ENCODE peak calls at places on chromosome 7, in nine cellular contexts. A is gastrocnemius medialis, D is colonic mucosa, X is esophagus squamous epithelium, W is MM.1S, V is fibroblast of mammary gland, I is neural progenitor cell, B is breast epithelium, U is choroid plexus epithelial cell. K is an unnamed sample.

GRCh38 chr7:30412810-30413504 is 65.6 kb downstream of the NOD1 start:
- DNase-seq in A (no peak), D (no peak), X (no peak), W (peak; percentile 40), V (peak; percentile 88), I (peak; percentile 91), B (peak; percentile 39), U (peak; percentile 91), K (peak; percentile 49)

GRCh38 chr7:30251708-30252329 is 32.6 kb upstream of the ZNRF2 start:
- DNase-seq in A (no peak), D (no peak), X (no peak), W (no peak), V (peak; percentile 14), I (peak; percentile 23), B (no peak), U (peak; percentile 12), K (no peak)

GRCh38 chr7:4667776-4668509 is 14.2 kb upstream of the FOXK1 start:
- DNase-seq in A (no peak), D (no peak), X (no peak), W (no peak), V (peak; percentile 90), I (no peak), B (no peak), U (peak; percentile 93), K (no peak)

GRCh38 chr7:151774951-151775350 is 102.0 kb downstream of the PRKAG2 start:
- DNase-seq in A (no peak), D (no peak), X (no peak), W (no peak), V (no peak), I (no peak), B (no peak), U (no peak), K (no peak)

GRCh38 chr7:105454921-105455320 is 66.2 kb upstream of the SRPK2 start:
- DNase-seq in A (no peak), D (no peak), X (no peak), W (no peak), V (peak; percentile 31), I (no peak), B (no peak), U (peak; percentile 35), K (no peak)

GRCh38 chr7:37028909-37029440 is 304.7 kb upstream of the AOAH start:
- DNase-seq in A (no peak), D (no peak), X (no peak), W (no peak), V (no peak), I (no peak), B (no peak), U (no peak), K (no peak)

GRCh38 chr7:129480674-129481363 is 21.5 kb upstream of the SMKR1 start:
- DNase-seq in A (no peak), D (no peak), X (no peak), W (peak; percentile 4), V (no peak), I (no peak), B (no peak), U (no peak), K (no peak)

GRCh38 chr7:5598261-5598761 is 174.7 kb upstream of the TNRC18 start:
- DNase-seq in A (no peak), D (no peak), X (no peak), W (no peak), V (peak; percentile 47), I (peak; percentile 77), B (no peak), U (no peak), K (no peak)

GRCh38 chr7:7665031-7665430 is 24.5 kb downstream of the UMAD1 start:
- DNase-seq in A (no peak), D (no peak), X (no peak), W (no peak), V (no peak), I (no peak), B (no peak), U (no peak), K (no peak)

DNA sequence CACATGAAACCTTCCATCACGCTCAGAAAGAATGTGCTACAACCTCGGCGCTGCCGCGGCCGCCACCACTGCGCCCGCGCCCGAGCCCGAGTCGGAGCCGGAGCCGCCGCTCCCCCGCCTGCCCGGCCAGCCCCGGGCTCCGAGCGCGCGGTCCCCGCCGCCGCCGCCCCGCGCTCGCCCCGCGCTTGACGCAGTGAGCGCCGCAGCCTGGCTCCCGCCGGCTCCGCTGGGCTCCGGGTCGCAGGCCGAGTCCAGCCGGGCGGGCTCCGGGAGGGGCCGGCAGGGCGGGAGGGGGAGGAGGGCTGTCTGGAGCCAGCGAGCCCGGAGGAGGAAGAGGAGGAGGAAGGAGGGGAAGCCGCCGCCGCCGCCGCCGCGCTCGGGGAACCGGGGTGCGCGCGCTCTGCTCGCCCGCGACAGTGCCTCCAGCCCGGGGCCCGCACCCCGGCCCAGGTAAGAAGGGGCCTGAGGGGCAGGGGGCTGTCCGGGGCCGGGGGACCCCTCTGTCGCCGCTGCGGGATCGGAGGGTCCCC is 4.3 kb upstream of the ELFN1 start:
- DNase-seq in A (no peak), D (no peak), X (no peak), W (no peak), V (peak; percentile 17), I (peak; percentile 78), B (no peak), U (peak; percentile 18), K (peak; percentile 14)
- H3K4me3 ChIP-seq in A (peak overlapping the region; percentile 59), D (peak overlapping the region; percentile 25), X (peak overlapping the region; percentile 55), W (no peak overlapping the region), V (peak overlapping the region; percentile 17), I (peak overlapping the region; percentile 69), B (peak overlapping the region; percentile 77), U (peak overlapping the region; percentile 14), K (peak overlapping the region; percentile 31)

GRCh38 chr7:24653316-24654085 is 80.2 kb downstream of the PALS2 start:
- DNase-seq in A (no peak), D (no peak), X (no peak), W (no peak), V (no peak), I (peak; percentile 32), B (peak; percentile 18), U (no peak), K (no peak)
- H3K4me3 ChIP-seq in A (no peak overlapping the region), D (no peak overlapping the region), X (peak overlapping the region; percentile 15), W (no peak overlapping the region), V (no peak overlapping the region), I (no peak overlapping the region), B (peak overlapping the region; percentile 13), U (no peak overlapping the region), K (no peak overlapping the region)

DNA sequence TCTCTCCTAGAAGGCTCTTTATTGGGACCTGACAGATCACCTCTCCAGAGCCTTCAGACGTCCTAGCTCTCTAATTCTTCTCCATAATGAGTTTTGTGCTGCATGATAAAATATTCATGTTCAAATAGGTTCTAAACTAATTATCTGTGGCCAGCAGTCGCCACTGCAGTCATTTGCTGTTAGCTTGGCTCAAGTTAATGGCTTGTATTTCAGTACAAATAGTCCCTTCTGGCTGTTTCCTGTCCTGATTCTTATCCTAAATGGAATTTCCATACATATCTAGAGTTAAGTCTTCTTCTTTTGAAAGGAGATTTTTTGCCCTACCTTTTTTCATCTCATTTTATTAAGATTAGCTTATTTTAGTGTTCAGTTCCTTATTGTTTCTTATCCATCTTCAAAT is 303.2 kb downstream of the EXOC4 start:
- DNase-seq in A (no peak), D (no peak), X (no peak), W (no peak), V (no peak), I (no peak), B (no peak), U (no peak), K (no peak)
- H3K4me3 ChIP-seq in A (no peak overlapping the region), D (no peak overlapping the region), X (no peak overlapping the region), W (no peak overlapping the region), V (no peak overlapping the region), I (no peak overlapping the region), B (no peak overlapping the region), U (no peak overlapping the region), K (no peak overlapping the region)

GRCh38 chr7:149622444-149623210 is 125.0 kb upstream of the ZNF746 start:
- DNase-seq in A (no peak), D (no peak), X (no peak), W (no peak), V (no peak), I (no peak), B (no peak), U (no peak), K (no peak)
- H3K4me3 ChIP-seq in A (peak overlapping the region; percentile 88), D (no peak overlapping the region), X (peak overlapping the region; percentile 90), W (peak overlapping the region; percentile 18), V (peak overlapping the region; percentile 70), I (no peak overlapping the region), B (peak overlapping the region; percentile 77), U (peak overlapping the region; percentile 77), K (no peak overlapping the region)

DNA sequence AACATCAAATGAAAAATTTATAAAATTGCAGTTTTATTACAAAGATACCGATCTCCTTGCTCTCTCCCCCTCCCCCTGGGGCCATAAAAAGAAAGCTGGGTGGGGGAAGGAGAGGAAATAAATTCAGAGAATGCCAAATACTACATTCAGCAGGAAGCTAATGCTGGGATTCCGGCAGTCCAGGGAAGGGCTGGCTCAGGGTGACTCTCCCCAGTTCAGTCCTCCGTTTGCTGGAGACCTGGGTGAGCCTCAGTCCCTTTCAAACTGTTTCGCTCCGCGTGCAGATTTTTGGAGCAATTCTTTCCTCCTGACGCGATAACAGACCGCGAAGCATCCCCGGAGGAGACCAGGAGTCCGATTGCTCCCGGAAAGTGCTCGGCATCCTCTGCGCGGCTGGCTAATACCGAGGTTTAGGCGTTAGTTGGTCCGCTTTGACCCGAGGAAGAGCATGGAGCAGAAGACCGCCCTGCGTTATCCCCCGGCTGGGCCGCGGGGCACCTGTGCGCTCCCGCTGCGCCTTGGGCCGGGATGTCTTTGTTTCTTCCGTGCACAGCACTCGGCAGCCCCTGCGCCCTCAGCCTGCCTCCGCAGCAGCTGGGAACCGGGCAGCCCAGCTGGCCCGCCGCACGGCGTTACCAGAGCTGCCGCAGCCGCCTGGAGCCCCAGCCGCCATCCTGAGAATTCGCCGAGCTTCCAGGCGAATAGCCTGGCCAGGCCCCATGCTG is 3.9 kb upstream of the HOXA2 start:
- DNase-seq in A (no peak), D (peak; percentile 60), X (no peak), W (no peak), V (peak; percentile 46), I (peak; percentile 89), B (no peak), U (no peak), K (no peak)
- H3K4me3 ChIP-seq in A (peak overlapping the region; percentile 55), D (peak overlapping the region; percentile 26), X (peak overlapping the region; percentile 88), W (no peak overlapping the region), V (peak overlapping the region; percentile 34), I (no peak overlapping the region), B (peak overlapping the region; percentile 64), U (no peak overlapping the region), K (peak overlapping the region; percentile 27)

DNA sequence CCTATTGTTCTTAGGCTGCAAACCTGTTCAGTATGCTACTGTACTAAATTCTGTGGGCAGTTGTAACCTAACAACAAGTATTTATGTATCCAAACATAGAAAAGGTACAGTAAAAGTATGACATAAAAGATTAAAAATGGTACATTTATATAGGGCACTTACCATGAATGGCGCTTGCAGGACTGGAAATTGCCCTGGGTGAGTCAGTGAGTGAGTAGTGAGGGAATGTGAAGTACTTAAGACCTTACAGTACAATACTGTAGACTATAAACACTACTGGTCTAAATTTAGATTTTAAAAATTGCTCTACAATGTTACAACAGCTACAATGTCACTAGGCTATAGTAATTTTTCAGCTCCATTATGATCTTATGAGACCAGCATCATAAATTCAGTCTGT is 146.0 kb upstream of the GNAI1 start:
- DNase-seq in A (no peak), D (no peak), X (no peak), W (no peak), V (peak; percentile 51), I (no peak), B (no peak), U (peak; percentile 83), K (no peak)
- H3K4me3 ChIP-seq in A (no peak overlapping the region), D (no peak overlapping the region), X (no peak overlapping the region), W (no peak overlapping the region), V (no peak overlapping the region), I (no peak overlapping the region), B (no peak overlapping the region), U (no peak overlapping the region), K (no peak overlapping the region)

GRCh38 chr7:47580175-47580701 is 1.7 kb downstream of the TNS3 start:
- DNase-seq in A (no peak), D (peak; percentile 82), X (no peak), W (no peak), V (no peak), I (peak; percentile 15), B (no peak), U (peak; percentile 74), K (no peak)
- H3K4me3 ChIP-seq in A (no peak overlapping the region), D (peak overlapping the region; percentile 67), X (peak overlapping the region; percentile 58), W (peak overlapping the region; percentile 91), V (peak overlapping the region; percentile 60), I (peak overlapping the region; percentile 91), B (peak overlapping the region; percentile 89), U (peak overlapping the region; percentile 81), K (peak overlapping the region; percentile 88)